ENCODE peak calls at places on chromosomes 2 and 18, in nine cellular contexts. K is NCI-H1105 treated with DMSO at 0.1 percent for 48 hours, C is HAP-1, V is cerebellar cortex, X is RCC 7860, E is DMS79, W is ACHN, N is caudate nucleus, Q is ELF-1. M is an unnamed sample.

GRCh38 chr2:199410130-199410529 is 47.6 kb downstream of the SATB2 start:
- DNase-seq in Q (no peak), E (no peak), N (no peak), V (no peak), X (no peak), W (no peak), C (no peak), K (no peak), M (no peak)

GRCh38 chr2:157229572-157229971 is 27.9 kb upstream of the GALNT5 start:
- DNase-seq in X (no peak), N (no peak), Q (no peak), E (no peak), K (no peak), W (no peak), C (no peak), V (no peak), M (no peak)

GRCh38 chr18:68721681-68722583 is 7.0 kb upstream of the TMX3 start:
- DNase-seq in V (no peak), X (no peak), N (no peak), W (peak), E (no peak), Q (no peak), K (no peak), C (no peak), M (no peak)

GRCh38 chr2:156398176-156398575 is 38.0 kb upstream of the GPD2 start:
- DNase-seq in W (no peak), E (no peak), N (no peak), K (no peak), V (no peak), C (no peak), Q (no peak), X (no peak), M (no peak)

GRCh38 chr2:227479865-227480475 is 8.0 kb downstream of the AGFG1 start:
- DNase-seq in W (peak), V (peak), Q (no peak), E (no peak), N (no peak), C (peak), K (no peak), X (no peak), M (no peak)

GRCh38 chr2:43391877-43392214 is 165.4 kb upstream of the ZFP36L2 start:
- DNase-seq in Q (no peak), W (no peak), K (no peak), C (no peak), E (no peak), N (no peak), X (no peak), V (no peak), M (no peak)

GRCh38 chr18:36711813-36712444 is 116.9 kb downstream of the TPGS2 start:
- DNase-seq in X (peak), E (no peak), V (no peak), W (peak), C (no peak), K (no peak), N (peak), Q (no peak), M (peak)

GRCh38 chr2:731711-732110 is 54.5 kb upstream of the TMEM18 start:
- DNase-seq in E (no peak), V (no peak), N (no peak), X (no peak), Q (no peak), K (no peak), C (no peak), W (no peak), M (no peak)